ENCODE peak calls at places on chromosomes 6 and 20, in eight cellular contexts. One of them, this sample, is unnamed.

GRCh38 chr6:43627008-43627825 is 1.8 kb downstream of the GTPBP2 start:
- DNase-seq in GDM1: no peak
- DNase-seq in memory B cell: no peak
- DNase-seq in T-cell: no peak
- DNase-seq in neuronal stem cell: no peak
- DNase-seq in NCI-H1092 treated with DMSO at 0.1 percent for 48 hours: peak; percentile 50
- DNase-seq in HuH-7.5: peak; percentile 65
- DNase-seq in mesothelial cell of epicardium: no peak
- DNase-seq in this sample: peak; percentile 91

GRCh38 chr6:158978752-158979151 is 21.2 kb downstream of the RSPH3 start:
- DNase-seq in GDM1: no peak
- DNase-seq in memory B cell: no peak
- DNase-seq in T-cell: no peak
- DNase-seq in neuronal stem cell: no peak
- DNase-seq in NCI-H1092 treated with DMSO at 0.1 percent for 48 hours: no peak
- DNase-seq in HuH-7.5: no peak
- DNase-seq in mesothelial cell of epicardium: no peak
- DNase-seq in this sample: no peak

GRCh38 chr6:113859349-113860164 is 2.4 kb downstream of the MARCKS start:
- DNase-seq in GDM1: no peak
- DNase-seq in memory B cell: no peak
- DNase-seq in T-cell: no peak
- DNase-seq in neuronal stem cell: no peak
- DNase-seq in NCI-H1092 treated with DMSO at 0.1 percent for 48 hours: peak; percentile 2
- DNase-seq in HuH-7.5: peak; percentile 35
- DNase-seq in mesothelial cell of epicardium: peak; percentile 56
- DNase-seq in this sample: peak; percentile 35

GRCh38 chr6:36758516-36759176 is 61.0 kb downstream of the RAB44 start:
- DNase-seq in GDM1: no peak
- DNase-seq in memory B cell: peak; percentile 49
- DNase-seq in T-cell: no peak
- DNase-seq in neuronal stem cell: no peak
- DNase-seq in NCI-H1092 treated with DMSO at 0.1 percent for 48 hours: no peak
- DNase-seq in HuH-7.5: no peak
- DNase-seq in mesothelial cell of epicardium: no peak
- DNase-seq in this sample: no peak

GRCh38 chr6:24566020-24566752 is 71.4 kb downstream of the ALDH5A1 start:
- DNase-seq in GDM1: no peak
- DNase-seq in memory B cell: no peak
- DNase-seq in T-cell: no peak
- DNase-seq in neuronal stem cell: no peak
- DNase-seq in NCI-H1092 treated with DMSO at 0.1 percent for 48 hours: no peak
- DNase-seq in HuH-7.5: no peak
- DNase-seq in mesothelial cell of epicardium: no peak
- DNase-seq in this sample: no peak

GRCh38 chr20:64109390-64109747 is 2.0 kb upstream of the NPBWR2 start:
- DNase-seq in GDM1: no peak
- DNase-seq in memory B cell: no peak
- DNase-seq in T-cell: no peak
- DNase-seq in neuronal stem cell: no peak
- DNase-seq in NCI-H1092 treated with DMSO at 0.1 percent for 48 hours: no peak
- DNase-seq in HuH-7.5: no peak
- DNase-seq in mesothelial cell of epicardium: no peak
- DNase-seq in this sample: no peak

GRCh38 chr20:62318411-62319345 is 15.9 kb downstream of the ADRM1 start:
- DNase-seq in GDM1: no peak
- DNase-seq in memory B cell: no peak
- DNase-seq in T-cell: no peak
- DNase-seq in neuronal stem cell: no peak
- DNase-seq in NCI-H1092 treated with DMSO at 0.1 percent for 48 hours: no peak
- DNase-seq in HuH-7.5: no peak
- DNase-seq in mesothelial cell of epicardium: no peak
- DNase-seq in this sample: no peak

GRCh38 chr6:35919827-35920751 is 809 bp downstream of the SRPK1 start:
- DNase-seq in GDM1: no peak
- DNase-seq in memory B cell: peak; percentile 21
- DNase-seq in T-cell: peak; percentile 12
- DNase-seq in neuronal stem cell: peak; percentile 21
- DNase-seq in NCI-H1092 treated with DMSO at 0.1 percent for 48 hours: no peak
- DNase-seq in HuH-7.5: peak; percentile 34
- DNase-seq in mesothelial cell of epicardium: peak; percentile 55
- DNase-seq in this sample: peak; percentile 21

GRCh38 chr6:19866900-19867627 is 29.9 kb downstream of the ID4 start:
- DNase-seq in GDM1: no peak
- DNase-seq in memory B cell: no peak
- DNase-seq in T-cell: no peak
- DNase-seq in neuronal stem cell: no peak
- DNase-seq in NCI-H1092 treated with DMSO at 0.1 percent for 48 hours: no peak
- DNase-seq in HuH-7.5: no peak
- DNase-seq in mesothelial cell of epicardium: no peak
- DNase-seq in this sample: no peak

This sample was measured in thyroid gland.